ENCODE peak calls at places on chromosomes 12 and 14, in eight cellular contexts. J is CD8-positive, alpha-beta memory T cell; F is choroid plexus epithelial cell; H is H1; D is right atrium auricular region; Y is lung; Z is lower leg skin; X is OCI-LY7. U is an unnamed sample.

GRCh38 chr12:2227360-2227759 is 174.6 kb downstream of the CACNA1C start:
- DNase-seq in J (no peak), Y (no peak), H (no peak), X (no peak), D (no peak), F (no peak), Z (no peak), U (no peak)

GRCh38 chr12:2650261-2651060 is 144.3 kb upstream of the FKBP4 start:
- DNase-seq in J (no peak), Y (no peak), D (no peak), H (no peak), F (no peak), X (no peak), Z (peak; percentile 69), U (no peak)

GRCh38 chr12:22866406-22866805 is 241.4 kb downstream of the ETNK1 start:
- DNase-seq in H (no peak), X (no peak), Z (no peak), J (no peak), Y (no peak), F (no peak), D (no peak), U (no peak)

GRCh38 chr14:43479751-43480150 is 1027.3 kb downstream of the FSCB start:
- DNase-seq in H (no peak), J (no peak), Y (no peak), X (no peak), F (no peak), D (no peak), Z (no peak), U (no peak)

GRCh38 chr14:76613616-76614015 is 147.7 kb upstream of the VASH1 start:
- DNase-seq in Y (no peak), Z (no peak), J (no peak), H (no peak), D (no peak), X (no peak), F (no peak), U (no peak)

GRCh38 chr14:31371651-31372050 is 48.7 kb downstream of the HEATR5A start:
- DNase-seq in Y (no peak), H (no peak), Z (no peak), X (no peak), J (no peak), F (peak; percentile 28), D (no peak), U (peak; percentile 52)

GRCh38 chr14:41167040-41167439 is 439.6 kb upstream of the LRFN5 start:
- DNase-seq in D (no peak), X (no peak), Y (no peak), J (no peak), Z (no peak), H (no peak), F (no peak), U (no peak)

GRCh38 chr14:72824051-72824450 is 69.8 kb downstream of the DPF3 start:
- DNase-seq in Z (no peak), X (no peak), F (no peak), D (no peak), J (no peak), H (no peak), Y (no peak), U (no peak)

GRCh38 chr12:116360579-116361403 is 83.3 kb upstream of the MED13L start:
- DNase-seq in X (no peak), D (no peak), Y (no peak), H (no peak), J (no peak), Z (no peak), F (no peak), U (peak; percentile 80)

GRCh38 chr12:50082644-50083043 is 2.5 kb upstream of the SMARCD1 start:
- DNase-seq in D (no peak), Z (no peak), J (no peak), Y (no peak), H (no peak), X (no peak), F (no peak), U (no peak)

GRCh38 chr14:105041841-105042765 is 21.2 kb upstream of the CDCA4 start:
- DNase-seq in F (no peak), Z (no peak), D (no peak), Y (no peak), H (no peak), X (no peak), J (no peak), U (no peak)

GRCh38 chr12:16670456-16671050 is 64.6 kb upstream of the LMO3 start:
- DNase-seq in F (no peak), Y (no peak), X (no peak), J (no peak), Z (no peak), H (no peak), D (no peak), U (no peak)

GRCh38 chr12:81263072-81263471 is 185.2 kb downstream of the ACSS3 start:
- DNase-seq in J (no peak), D (no peak), H (no peak), F (no peak), Z (no peak), X (no peak), Y (no peak), U (no peak)

GRCh38 chr12:127083028-127083949 is 1183.7 kb upstream of the TMEM132C start:
- DNase-seq in H (no peak), X (peak; percentile 44), D (no peak), F (peak; percentile 87), Z (no peak), Y (no peak), J (no peak), U (no peak)

GRCh38 chr14:38752750-38753149 is 350.3 kb downstream of the SEC23A start:
- DNase-seq in F (no peak), Z (no peak), J (no peak), H (no peak), D (no peak), Y (no peak), X (no peak), U (no peak)

GRCh38 chr12:102824218-102824835 is 92.7 kb downstream of the PAH start:
- DNase-seq in F (peak; percentile 30), H (peak; percentile 92), X (no peak), J (no peak), D (no peak), Z (peak; percentile 82), Y (no peak), U (no peak)

DNA sequence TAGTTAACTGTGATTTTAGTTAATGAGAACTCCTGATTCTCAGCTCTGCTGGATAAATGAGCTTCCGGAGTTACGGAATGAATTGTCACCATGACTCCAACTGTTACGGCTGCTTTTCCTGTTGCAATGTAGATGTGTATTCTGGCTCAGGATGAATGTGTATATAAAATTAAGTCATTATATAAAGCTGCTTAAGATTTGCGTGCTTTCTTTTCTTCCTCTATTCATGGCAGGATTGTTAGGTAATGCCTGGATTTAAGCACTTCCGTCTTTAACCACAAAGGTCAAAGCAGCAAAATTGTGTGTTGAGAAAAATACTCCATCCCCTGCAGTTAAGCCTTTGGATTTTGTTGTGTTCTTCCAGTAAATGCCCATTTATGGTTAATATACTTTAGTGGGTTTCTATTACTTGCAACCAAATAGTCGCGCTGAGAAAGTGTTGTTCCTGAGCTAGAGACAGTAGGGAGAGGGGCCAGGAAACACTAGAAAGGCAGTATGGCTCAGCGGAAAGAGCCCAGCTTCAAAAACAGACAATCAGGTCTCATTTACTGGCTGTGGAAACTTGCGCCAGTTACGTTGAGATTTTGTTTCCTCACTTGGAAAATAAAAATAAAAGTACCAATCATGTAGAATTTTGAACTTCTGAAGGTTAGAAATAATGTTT is 9.4 kb upstream of the CCDC175 start:
- DNase-seq in J (no peak), X (no peak), H (no peak), Y (no peak), F (peak; percentile 97), D (no peak), Z (no peak), U (peak; percentile 58)
- H3K4me3 ChIP-seq in J (no peak overlapping the region), X (no peak overlapping the region), H (no peak overlapping the region), Y (no peak overlapping the region), F (no peak overlapping the region), D (no peak overlapping the region), Z (no peak overlapping the region), U (no peak overlapping the region)

GRCh38 chr12:70639535-70639934 is 2.3 kb upstream of the PTPRB start:
- DNase-seq in Y (no peak), F (no peak), J (no peak), Z (no peak), X (no peak), H (no peak), D (no peak), U (no peak)

GRCh38 chr12:70638639-70639349 is 1.6 kb upstream of the PTPRB start:
- DNase-seq in J (no peak), Z (no peak), F (no peak), X (no peak), H (no peak), D (no peak), Y (no peak), U (no peak)

GRCh38 chr12:70637286-70637685 is at the start of gene PTPRB:
- DNase-seq in Z (no peak), F (no peak), J (no peak), X (no peak), H (no peak), D (no peak), Y (no peak), U (no peak)

GRCh38 chr12:70637686-70638085 is 457 bp upstream of the PTPRB start:
- DNase-seq in H (no peak), F (no peak), X (no peak), D (no peak), Z (no peak), J (no peak), Y (no peak), U (no peak)

GRCh38 chr12:70635713-70636112 is 1.5 kb downstream of the PTPRB start:
- DNase-seq in Z (no peak), F (no peak), X (no peak), H (no peak), Y (no peak), D (no peak), J (no peak), U (no peak)
- H3K4me3 ChIP-seq in Z (no peak overlapping the region), F (no peak overlapping the region), X (no peak overlapping the region), H (no peak overlapping the region), Y (no peak overlapping the region), D (peak overlapping the region; percentile 4), J (no peak overlapping the region), U (no peak overlapping the region)

DNA sequence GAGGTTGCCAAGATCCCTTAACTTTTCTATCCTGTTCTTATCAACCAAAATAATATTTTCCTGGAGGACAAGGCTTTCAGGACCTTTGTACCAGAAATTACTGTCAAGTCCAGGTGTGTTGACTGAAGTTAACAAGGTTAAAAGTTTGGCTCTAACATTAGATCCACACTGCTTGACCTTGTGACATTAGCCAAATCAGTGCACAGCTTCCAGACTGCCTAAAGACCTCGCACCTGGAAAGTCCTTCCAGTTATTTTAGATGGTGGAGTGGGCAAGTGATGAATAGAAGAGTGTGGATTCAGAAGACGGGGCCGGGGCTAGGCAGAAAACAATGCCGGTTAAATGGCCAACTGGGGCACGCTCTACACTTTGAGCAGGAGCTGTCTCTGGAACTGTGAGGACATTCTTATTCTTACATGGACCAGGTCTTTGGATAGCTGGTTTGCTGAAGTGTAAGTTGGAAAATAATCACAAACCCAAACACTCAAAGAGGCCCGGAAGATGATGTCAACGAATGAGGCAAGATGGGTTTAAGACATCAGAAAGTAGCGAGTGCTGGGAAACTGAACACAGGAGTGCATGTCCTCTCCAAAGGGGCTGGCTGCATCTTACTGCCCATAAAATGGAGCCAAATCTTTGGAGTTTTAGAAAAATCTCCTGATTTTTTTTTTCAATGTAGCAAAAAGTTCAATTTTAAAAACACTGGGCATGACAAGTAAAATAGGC is 56.3 kb downstream of the NIN start:
- DNase-seq in H (no peak), J (no peak), F (no peak), Y (no peak), D (no peak), X (no peak), Z (no peak), U (no peak)
- H3K4me3 ChIP-seq in H (no peak overlapping the region), J (no peak overlapping the region), F (no peak overlapping the region), Y (no peak overlapping the region), D (no peak overlapping the region), X (no peak overlapping the region), Z (no peak overlapping the region), U (no peak overlapping the region)

GRCh38 chr14:57078054-57078453 is 190.7 kb downstream of the EXOC5 start:
- DNase-seq in X (no peak), D (no peak), H (no peak), F (no peak), J (no peak), Z (no peak), Y (no peak), U (no peak)
- H3K4me3 ChIP-seq in X (no peak overlapping the region), D (no peak overlapping the region), H (no peak overlapping the region), F (no peak overlapping the region), J (no peak overlapping the region), Z (no peak overlapping the region), Y (no peak overlapping the region), U (no peak overlapping the region)

U was measured in HL-60.